ENCODE peak calls at places on chromosome 3, in nine cellular contexts. J, F, I, T, A, H, W, R and G are unnamed samples.

GRCh38 chr3:3625461-3626271 is 173.6 kb upstream of the LRRN1 start:
- DNase-seq in J (no peak), F (no peak), I (no peak), T (no peak), A (no peak), H (no peak), W (no peak), R (no peak), G (peak)

GRCh38 chr3:153835540-153835939 is 285.6 kb upstream of the ARHGEF26 start:
- DNase-seq in J (no peak), F (no peak), I (no peak), T (no peak), A (no peak), H (no peak), W (no peak), R (no peak), G (no peak)

GRCh38 chr3:122498152-122498551 is 16.6 kb downstream of the KPNA1 start:
- DNase-seq in J (no peak), F (no peak), I (no peak), T (no peak), A (no peak), H (no peak), W (no peak), R (no peak), G (no peak)

GRCh38 chr3:44019736-44020135 is 221.9 kb upstream of the TOPAZ1 start:
- DNase-seq in J (no peak), F (peak), I (no peak), T (no peak), A (no peak), H (no peak), W (no peak), R (no peak), G (peak)

GRCh38 chr3:90015688-90016356 is 908.4 kb downstream of the EPHA3 start:
- DNase-seq in J (no peak), F (peak), I (no peak), T (no peak), A (peak), H (peak), W (no peak), R (peak), G (peak)

GRCh38 chr3:29718661-29719065 is 437.8 kb downstream of the RBMS3 start:
- DNase-seq in J (no peak), F (no peak), I (no peak), T (no peak), A (no peak), H (no peak), W (no peak), R (no peak), G (no peak)

GRCh38 chr3:58079773-58080172 is 71.6 kb downstream of the FLNB start:
- DNase-seq in J (no peak), F (no peak), I (no peak), T (no peak), A (no peak), H (no peak), W (no peak), R (no peak), G (peak)

GRCh38 chr3:173513123-173513522 is 115.6 kb downstream of the NLGN1 start:
- DNase-seq in J (no peak), F (no peak), I (no peak), T (no peak), A (no peak), H (no peak), W (no peak), R (no peak), G (no peak)

GRCh38 chr3:123621510-123622189 is 36.8 kb upstream of the HACD2 start:
- DNase-seq in J (no peak), F (no peak), I (no peak), T (no peak), A (no peak), H (no peak), W (no peak), R (no peak), G (no peak)

GRCh38 chr3:17137321-17137826 is 252.6 kb downstream of the PLCL2 start:
- DNase-seq in J (no peak), F (no peak), I (peak), T (no peak), A (no peak), H (no peak), W (no peak), R (no peak), G (no peak)

GRCh38 chr3:183161552-183162345 is 785 bp downstream of the LAMP3 start:
- DNase-seq in J (no peak), F (peak), I (no peak), T (no peak), A (no peak), H (no peak), W (no peak), R (no peak), G (no peak)

GRCh38 chr3:13211605-13212210 is 138.5 kb upstream of the IQSEC1 start:
- DNase-seq in J (no peak), F (no peak), I (no peak), T (no peak), A (no peak), H (no peak), W (no peak), R (no peak), G (no peak)

GRCh38 chr3:190064112-190064511 is 56.6 kb downstream of the P3H2 start:
- DNase-seq in J (no peak), F (peak), I (no peak), T (no peak), A (no peak), H (peak), W (peak), R (peak), G (peak)

GRCh38 chr3:163490119-163490518 is 1588.2 kb downstream of the SI start:
- DNase-seq in J (no peak), F (peak), I (no peak), T (no peak), A (no peak), H (no peak), W (no peak), R (peak), G (peak)

GRCh38 chr3:51670053-51670666 is 892 bp upstream of the TEX264 start:
- DNase-seq in J (no peak), F (no peak), I (peak), T (no peak), A (peak), H (no peak), W (no peak), R (no peak), G (no peak)

GRCh38 chr3:51673181-51673801 is 2.2 kb downstream of the TEX264 start:
- DNase-seq in J (no peak), F (no peak), I (peak), T (no peak), A (no peak), H (no peak), W (no peak), R (no peak), G (no peak)

GRCh38 chr3:51672083-51672475 is 1.0 kb downstream of the TEX264 start:
- DNase-seq in J (no peak), F (no peak), I (peak), T (no peak), A (no peak), H (no peak), W (no peak), R (no peak), G (no peak)

GRCh38 chr3:51670711-51671089 is 352 bp upstream of the TEX264 start:
- DNase-seq in J (no peak), F (no peak), I (no peak), T (no peak), A (no peak), H (no peak), W (no peak), R (no peak), G (no peak)

DNA sequence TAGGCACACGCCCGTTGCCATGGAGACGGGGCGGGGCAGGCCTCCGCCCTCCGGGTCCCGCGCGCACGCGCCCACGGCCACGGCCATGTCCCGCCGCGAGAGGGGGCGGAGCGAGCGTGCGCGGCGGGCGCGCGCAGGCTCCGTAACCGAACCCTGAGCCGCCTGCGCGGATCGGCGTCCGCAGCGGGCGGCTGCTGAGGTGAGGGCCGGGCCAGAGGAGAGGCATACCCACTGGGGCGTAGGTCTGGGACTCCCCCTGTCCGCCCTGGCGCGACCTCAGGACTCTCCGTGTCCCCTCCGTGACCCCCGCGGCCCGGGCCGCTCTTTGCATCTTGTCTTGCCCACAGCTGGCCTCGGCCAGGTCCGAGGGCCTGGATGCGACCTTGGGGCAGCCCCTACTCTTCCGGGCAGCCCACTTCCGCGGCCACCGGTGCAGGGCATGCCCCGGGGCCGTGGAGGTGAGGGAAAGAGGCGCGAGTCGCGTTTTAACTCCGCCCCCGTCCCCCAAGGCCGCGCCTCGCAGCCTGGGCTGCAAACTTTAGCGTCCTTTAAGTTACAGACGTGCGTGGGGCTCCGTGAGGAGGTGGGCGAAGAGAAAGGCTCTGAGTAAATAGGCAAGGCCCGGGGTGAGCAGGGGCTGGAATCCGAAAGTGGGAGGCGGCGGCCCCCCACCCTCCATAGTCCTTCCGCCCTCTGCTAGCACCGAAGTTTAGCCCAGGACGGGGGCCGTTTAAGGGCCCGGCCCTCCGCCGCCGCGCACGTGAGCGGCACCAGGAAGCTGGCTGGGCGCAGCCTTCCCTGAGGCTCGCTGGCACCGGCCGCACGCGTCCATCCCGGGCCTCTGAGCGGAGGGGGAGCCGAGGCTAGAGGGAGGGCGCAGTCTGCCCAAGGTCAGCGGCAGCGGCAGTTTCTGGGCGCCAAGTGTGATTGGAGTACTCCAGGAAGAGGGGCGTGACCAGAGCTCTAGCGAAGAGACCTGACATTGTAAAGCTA is at the start of gene TEX264:
- DNase-seq in J (no peak), F (peak), I (peak), T (peak), A (peak), H (peak), W (peak), R (peak), G (peak)
- TF ChIP-seq CTCF in J (no peak), F (no peak), I (no peak), T (no peak), A (no peak), H (no peak), W (no peak), R (no peak), G (no peak)

GRCh38 chr3:42651248-42652091 is 2.0 kb upstream of the ZBTB47 start:
- DNase-seq in J (no peak), F (peak), I (no peak), T (no peak), A (no peak), H (peak), W (no peak), R (peak), G (peak)
- H3K4me3 ChIP-seq in J (peak), F (no peak), I (no peak), T (no peak), A (no peak), H (no peak), W (no peak), R (no peak), G (no peak)

GRCh38 chr3:65425880-65426279 is 612.8 kb downstream of the MAGI1 start:
- DNase-seq in J (no peak), F (peak), I (no peak), T (no peak), A (no peak), H (no peak), W (no peak), R (no peak), G (peak)
- TF ChIP-seq CTCF in J (peak), F (peak), I (no peak), T (no peak), A (no peak), H (peak), W (no peak), R (peak), G (peak)

GRCh38 chr3:194322701-194323174 is 28.4 kb downstream of the CPN2 start:
- DNase-seq in J (no peak), F (peak), I (no peak), T (no peak), A (no peak), H (no peak), W (no peak), R (peak), G (peak)

GRCh38 chr3:194320100-194320499 is 31.0 kb downstream of the CPN2 start:
- DNase-seq in J (no peak), F (no peak), I (no peak), T (no peak), A (no peak), H (no peak), W (no peak), R (no peak), G (no peak)

GRCh38 chr3:194320744-194321243 is 30.3 kb downstream of the CPN2 start:
- DNase-seq in J (no peak), F (no peak), I (no peak), T (no peak), A (no peak), H (no peak), W (no peak), R (no peak), G (no peak)

GRCh38 chr3:194323785-194324735 is 27.1 kb downstream of the CPN2 start:
- DNase-seq in J (no peak), F (peak), I (no peak), T (no peak), A (no peak), H (no peak), W (no peak), R (peak), G (peak)

GRCh38 chr3:194321666-194322640 is 29.2 kb downstream of the CPN2 start:
- DNase-seq in J (no peak), F (no peak), I (no peak), T (no peak), A (no peak), H (no peak), W (no peak), R (peak), G (no peak)
- H3K4me3 ChIP-seq in J (no peak), F (no peak), I (no peak), T (peak), A (no peak), H (no peak), W (no peak), R (peak), G (no peak)

DNA sequence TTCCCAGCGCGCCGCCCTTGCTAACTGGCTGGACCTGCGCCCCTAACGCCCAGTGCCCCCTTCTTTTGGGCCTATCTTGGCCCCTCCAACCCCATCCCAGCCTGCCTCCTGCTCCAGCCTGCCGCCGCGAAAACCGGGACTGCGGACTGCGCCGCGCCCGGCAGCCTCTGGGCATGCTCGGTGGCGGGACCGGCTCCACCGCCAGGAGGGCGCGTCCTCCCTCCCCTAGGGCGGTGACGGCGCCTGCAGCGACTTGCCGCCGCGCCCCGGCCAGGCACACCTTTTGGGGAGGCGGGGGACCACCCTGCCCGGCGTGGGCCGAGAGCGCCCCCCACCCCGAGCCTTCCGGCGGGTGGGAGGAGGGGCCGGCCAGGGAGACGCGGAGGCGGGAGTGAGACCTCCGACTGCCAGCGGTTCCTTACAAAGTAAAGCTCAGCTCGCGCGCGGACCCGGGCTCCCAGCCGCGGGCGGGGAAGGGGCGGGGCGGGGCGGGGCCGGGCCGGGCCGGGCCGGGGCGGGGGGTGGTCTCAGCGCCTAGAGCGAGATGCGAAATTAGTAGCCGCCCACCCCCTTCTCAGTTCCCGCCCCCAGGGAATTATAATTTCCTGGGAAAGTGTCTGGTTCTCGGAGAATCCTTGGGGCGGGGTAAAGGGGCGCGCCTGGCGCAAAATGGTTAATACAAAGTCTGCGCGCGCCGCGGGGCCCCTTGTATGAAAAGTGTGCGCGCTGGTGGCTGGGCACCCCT is 225.0 kb upstream of the IL12A start:
- DNase-seq in J (peak), F (peak), I (peak), T (no peak), A (peak), H (no peak), W (peak), R (peak), G (peak)
- TF ChIP-seq CTCF in J (peak), F (peak), I (no peak), T (no peak), A (no peak), H (peak), W (no peak), R (no peak), G (peak)

GRCh38 chr3:72093270-72093669 is 308.3 kb upstream of the PROK2 start:
- DNase-seq in J (no peak), F (no peak), I (no peak), T (no peak), A (no peak), H (no peak), W (no peak), R (no peak), G (no peak)

GRCh38 chr3:72088486-72089025 is 303.6 kb upstream of the PROK2 start:
- DNase-seq in J (no peak), F (no peak), I (no peak), T (no peak), A (no peak), H (no peak), W (no peak), R (no peak), G (no peak)

GRCh38 chr3:72095521-72095920 is 310.6 kb upstream of the PROK2 start:
- DNase-seq in J (no peak), F (no peak), I (no peak), T (no peak), A (no peak), H (no peak), W (no peak), R (no peak), G (no peak)

GRCh38 chr3:72097053-72097452 is 312.1 kb upstream of the PROK2 start:
- DNase-seq in J (no peak), F (no peak), I (no peak), T (no peak), A (no peak), H (no peak), W (no peak), R (no peak), G (no peak)

DNA sequence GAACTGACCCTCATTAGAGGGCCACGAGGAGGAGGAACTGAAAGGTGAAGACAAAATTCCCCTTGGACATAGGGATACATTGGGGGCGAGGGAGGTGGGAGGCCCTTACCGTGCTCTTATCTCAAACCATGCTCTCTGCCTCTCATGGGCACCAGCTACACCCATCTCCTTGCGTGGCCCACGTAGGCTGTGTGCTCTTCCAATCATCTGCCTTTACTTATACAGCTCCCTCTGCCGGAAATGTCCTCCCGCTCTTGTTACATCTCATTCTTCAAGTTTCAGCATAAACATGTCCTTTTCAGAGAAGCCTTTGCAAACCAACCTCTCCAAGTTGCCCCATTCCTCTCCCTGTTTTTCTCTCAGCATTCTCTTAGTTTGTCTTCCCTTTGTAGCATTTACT is 307.8 kb upstream of the PROK2 start:
- DNase-seq in J (no peak), F (no peak), I (no peak), T (no peak), A (no peak), H (no peak), W (no peak), R (no peak), G (no peak)
- H3K4me3 ChIP-seq in J (no peak), F (no peak), I (no peak), T (no peak), A (no peak), H (no peak), W (no peak), R (no peak), G (no peak)

GRCh38 chr3:11020764-11021163 is 28.2 kb downstream of the SLC6A1 start:
- DNase-seq in J (no peak), F (no peak), I (no peak), T (no peak), A (no peak), H (no peak), W (no peak), R (no peak), G (no peak)

GRCh38 chr3:11024181-11024580 is 31.6 kb downstream of the SLC6A1 start:
- DNase-seq in J (no peak), F (no peak), I (no peak), T (no peak), A (no peak), H (no peak), W (no peak), R (no peak), G (no peak)

GRCh38 chr3:11022115-11022514 is 29.6 kb downstream of the SLC6A1 start:
- DNase-seq in J (no peak), F (no peak), I (no peak), T (no peak), A (no peak), H (no peak), W (no peak), R (no peak), G (no peak)

GRCh38 chr3:11019116-11019515 is 26.6 kb downstream of the SLC6A1 start:
- DNase-seq in J (no peak), F (no peak), I (no peak), T (no peak), A (no peak), H (no peak), W (no peak), R (no peak), G (no peak)

GRCh38 chr3:11021611-11022011 is 29.1 kb downstream of the SLC6A1 start:
- DNase-seq in J (no peak), F (no peak), I (no peak), T (no peak), A (no peak), H (no peak), W (no peak), R (no peak), G (no peak)
- TF ChIP-seq CTCF in J (no peak), F (no peak), I (no peak), T (no peak), A (no peak), H (no peak), W (no peak), R (no peak), G (no peak)

GRCh38 chr3:149881879-149882278 is 68.9 kb downstream of the RNF13 start:
- DNase-seq in J (no peak), F (no peak), I (no peak), T (no peak), A (no peak), H (no peak), W (no peak), R (no peak), G (no peak)

GRCh38 chr3:149883134-149883533 is 70.1 kb downstream of the RNF13 start:
- DNase-seq in J (no peak), F (no peak), I (no peak), T (no peak), A (no peak), H (no peak), W (no peak), R (no peak), G (no peak)

GRCh38 chr3:149877668-149878067 is 64.7 kb downstream of the RNF13 start:
- DNase-seq in J (no peak), F (no peak), I (no peak), T (no peak), A (no peak), H (no peak), W (no peak), R (no peak), G (no peak)

DNA sequence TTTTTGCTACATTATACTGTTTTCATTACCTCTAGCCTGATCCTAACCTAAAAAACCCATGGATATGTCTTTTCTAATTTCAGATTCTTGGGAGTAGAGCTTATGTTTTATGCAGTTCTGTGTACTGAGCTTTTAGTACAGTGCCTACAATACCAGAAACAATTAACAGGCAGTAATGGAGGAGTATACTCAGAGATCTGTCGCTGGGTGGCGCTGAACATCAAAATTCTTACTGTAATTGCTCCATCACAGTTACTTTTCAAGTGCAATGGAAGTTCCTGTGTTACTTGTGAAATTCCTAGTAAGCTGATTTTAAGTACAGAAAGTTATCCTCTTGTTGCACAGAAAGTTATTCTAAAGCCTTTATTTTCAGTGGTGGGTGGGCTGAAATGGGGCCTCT is 66.9 kb downstream of the RNF13 start:
- DNase-seq in J (no peak), F (peak), I (peak), T (no peak), A (peak), H (peak), W (peak), R (peak), G (peak)
- H3K4me3 ChIP-seq in J (no peak), F (no peak), I (no peak), T (no peak), A (no peak), H (no peak), W (no peak), R (no peak), G (no peak)